ENCODE peak calls at places on chromosomes 12 and 14, in five cellular contexts. L is K562; J is left cardiac atrium; M is activated naive CD8-positive, alpha-beta T cell treated with anti-CD3 and anti-CD28 coated beads, Interleukin-2, amount 50 U/mL, for 24 hours; U is foreskin keratinocyte. R is an unnamed sample.

GRCh38 chr12:132014915-132015280 is 65.2 kb downstream of the EP400 start:
- ATAC-seq in L (peak), U (peak), M (no peak), J (no peak), R (peak)

GRCh38 chr14:102325791-102326345 is 6.3 kb downstream of the ZNF839 start:
- ATAC-seq in U (no peak), J (no peak), L (no peak), M (no peak), R (no peak)

GRCh38 chr12:52359511-52360103 is 7.7 kb downstream of the KRT85 start:
- ATAC-seq in U (no peak), M (no peak), L (no peak), J (no peak), R (no peak)

GRCh38 chr14:65238456-65238855 is 136.1 kb upstream of the MAX start:
- ATAC-seq in U (peak), L (no peak), M (no peak), J (peak), R (peak)

GRCh38 chr12:8590842-8591545 is 21.7 kb downstream of the AICDA start:
- ATAC-seq in M (peak), U (peak), L (no peak), J (no peak), R (no peak)

GRCh38 chr14:59424707-59425106 is 40.5 kb downstream of the GPR135 start:
- ATAC-seq in U (no peak), L (no peak), J (peak), M (no peak), R (no peak)

GRCh38 chr14:90427848-90428426 is 31.1 kb downstream of the CALM1 start:
- ATAC-seq in L (no peak), J (peak), U (no peak), M (no peak), R (no peak)

GRCh38 chr12:91931110-91931509 is 214.5 kb downstream of the BTG1 start:
- ATAC-seq in J (peak), L (no peak), M (no peak), U (peak), R (no peak)

GRCh38 chr12:6273209-6273928 is 37.1 kb upstream of the PLEKHG6 start:
- ATAC-seq in U (no peak), J (no peak), M (no peak), L (no peak), R (no peak)

GRCh38 chr14:37230551-37231194 is 32.9 kb downstream of the MIPOL1 start:
- ATAC-seq in L (peak), J (peak), M (no peak), U (peak), R (peak)

GRCh38 chr12:124002021-124002640 is 29.1 kb downstream of the ZNF664 start:
- ATAC-seq in J (no peak), M (no peak), U (no peak), L (no peak), R (no peak)

GRCh38 chr12:132379996-132380395 is 50.6 kb upstream of the GALNT9 start:
- ATAC-seq in J (no peak), L (peak), U (no peak), M (no peak), R (peak)

GRCh38 chr12:126617312-126617711 is 1552.1 kb downstream of the AACS start:
- ATAC-seq in L (no peak), J (no peak), M (no peak), U (no peak), R (peak)

GRCh38 chr12:105100207-105100985 is 7.1 kb upstream of the WASHC4 start:
- ATAC-seq in M (no peak), J (no peak), U (peak), L (peak), R (peak)

GRCh38 chr12:59689776-59690175 is 93.9 kb downstream of the SLC16A7 start:
- ATAC-seq in L (no peak), M (no peak), U (no peak), J (no peak), R (no peak)

GRCh38 chr14:64930085-64930843 is 12.3 kb downstream of the GPX2 start:
- ATAC-seq in U (no peak), M (no peak), L (no peak), J (peak), R (peak)

GRCh38 chr12:12681061-12681765 is 14.8 kb downstream of the GPR19 start:
- ATAC-seq in L (no peak), M (no peak), U (no peak), J (no peak), R (no peak)

GRCh38 chr12:89364058-89364457 is 11.8 kb upstream of the DUSP6 start:
- ATAC-seq in J (peak), M (no peak), L (no peak), U (no peak), R (no peak)

R was measured in SK-N-SH treated with all-trans-retinoic acid at 6 μM for 48 hours.